ENCODE peak calls at places on chromosomes 7 and 10, in ten cellular contexts. V is brain microvascular endothelial cell, M is GM13976, C is heart left ventricle, Y is mammary epithelial cell, G is GM12865, P is omental fat pad, Z is nephron progenitor cell, D is bronchial epithelial cell, O is astrocyte of the spinal cord. W is an unnamed sample.

GRCh38 chr7:72326365-72326764 is 85.8 kb downstream of the CALN1 start:
- DNase-seq in V (no peak), G (no peak), Z (no peak), C (no peak), P (no peak), D (peak; percentile 33), M (no peak), Y (peak; percentile 11), O (no peak), W (no peak)

GRCh38 chr10:132242103-132242840 is 55.5 kb downstream of the DPYSL4 start:
- DNase-seq in O (no peak), V (no peak), P (no peak), M (no peak), Z (no peak), G (no peak), C (no peak), D (no peak), Y (no peak), W (no peak)

GRCh38 chr10:5195727-5196374 is 786 bp upstream of the AKR1C4 start:
- DNase-seq in Z (no peak), O (no peak), C (no peak), Y (no peak), V (no peak), G (no peak), M (no peak), P (no peak), D (no peak), W (no peak)

GRCh38 chr7:20350518-20350951 is 19.8 kb downstream of the ITGB8 start:
- DNase-seq in Y (no peak), V (no peak), G (no peak), C (no peak), O (peak; percentile 41), P (no peak), M (no peak), Z (no peak), D (no peak), W (no peak)

GRCh38 chr10:133264455-133264854 is 12.2 kb downstream of the ADAM8 start:
- DNase-seq in C (no peak), M (no peak), D (no peak), P (no peak), Y (no peak), O (no peak), V (no peak), G (no peak), Z (no peak), W (no peak)

GRCh38 chr10:71795248-71795647 is 21.9 kb upstream of the VSIR start:
- DNase-seq in V (peak; percentile 24), P (no peak), O (peak; percentile 19), C (no peak), M (no peak), D (peak; percentile 8), Y (no peak), Z (peak; percentile 78), G (no peak), W (no peak)

GRCh38 chr10:86953747-86954680 is 3.4 kb downstream of the MMRN2 start:
- DNase-seq in D (no peak), C (peak; percentile 85), G (no peak), Y (no peak), M (no peak), Z (peak; percentile 77), O (peak; percentile 53), P (no peak), V (peak; percentile 44), W (peak; percentile 93)

GRCh38 chr10:52578871-52579405 is 193.6 kb downstream of the MBL2 start:
- DNase-seq in C (no peak), O (peak; percentile 45), P (no peak), Y (no peak), G (no peak), Z (no peak), D (peak; percentile 41), V (peak; percentile 86), M (no peak), W (no peak)

GRCh38 chr10:78925800-78926319 is 142.9 kb upstream of the ZMIZ1 start:
- DNase-seq in M (no peak), G (no peak), V (peak; percentile 93), P (no peak), C (no peak), O (peak; percentile 92), Y (peak; percentile 97), Z (no peak), D (peak; percentile 98), W (no peak)

GRCh38 chr7:36852017-36852416 is 127.7 kb upstream of the AOAH start:
- DNase-seq in V (no peak), Z (no peak), Y (no peak), G (no peak), M (no peak), D (no peak), C (no peak), O (no peak), P (no peak), W (no peak)

GRCh38 chr7:66421830-66422229 is 206.9 kb upstream of the KCTD7 start:
- DNase-seq in Z (no peak), P (no peak), V (no peak), M (no peak), C (no peak), Y (no peak), O (no peak), D (no peak), G (no peak), W (no peak)

GRCh38 chr10:21160116-21160515 is 263.0 kb upstream of the NEBL start:
- DNase-seq in M (no peak), Y (no peak), P (no peak), C (no peak), G (no peak), V (no peak), O (no peak), Z (no peak), D (no peak), W (no peak)

GRCh38 chr7:51731086-51731485 is 414.5 kb upstream of the COBL start:
- DNase-seq in Z (no peak), Y (no peak), C (no peak), O (peak; percentile 5), D (no peak), P (no peak), G (no peak), V (no peak), M (no peak), W (no peak)

GRCh38 chr7:1951600-1951999 is 281.1 kb downstream of the MAD1L1 start:
- DNase-seq in Y (no peak), G (no peak), V (no peak), Z (no peak), C (no peak), D (no peak), P (no peak), M (no peak), O (no peak), W (no peak)

GRCh38 chr10:100983868-100984669 is 3.2 kb downstream of the MRPL43 start:
- DNase-seq in Z (no peak), Y (no peak), G (no peak), P (no peak), D (no peak), M (no peak), V (no peak), O (no peak), C (no peak), W (peak; percentile 68)

DNA sequence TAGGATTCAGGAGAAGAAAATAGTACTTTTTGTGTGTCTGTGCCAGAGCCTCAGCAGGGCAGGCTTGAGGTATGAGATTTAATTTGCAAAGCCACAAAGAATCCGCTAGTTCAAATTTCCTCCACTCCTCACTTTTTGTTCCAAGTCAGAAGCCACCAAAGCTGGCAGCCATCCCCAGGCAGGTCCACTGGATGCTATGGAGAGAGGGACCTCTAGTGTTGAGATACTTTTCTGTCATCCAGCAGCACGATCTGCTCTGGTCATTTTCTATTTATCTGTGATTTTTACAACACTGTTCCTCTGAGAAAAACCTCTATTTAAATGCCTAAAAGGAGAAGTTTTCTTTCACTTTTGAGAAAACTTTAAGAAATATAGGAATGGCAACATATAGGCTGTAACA is 147.9 kb upstream of the FRMD4A start:
- DNase-seq in P (no peak), V (peak; percentile 85), Z (peak; percentile 46), C (peak; percentile 65), G (peak; percentile 37), O (peak; percentile 91), M (peak; percentile 41), D (peak; percentile 37), Y (peak; percentile 47), W (no peak)
- TF ChIP-seq CTCF in P (no peak), V (peak; percentile 82), Z (peak; percentile 69), C (peak; percentile 64), G (peak; percentile 43), O (peak; percentile 77), M (no peak), D (peak; percentile 48), Y (peak; percentile 79), W (peak; percentile 17)

DNA sequence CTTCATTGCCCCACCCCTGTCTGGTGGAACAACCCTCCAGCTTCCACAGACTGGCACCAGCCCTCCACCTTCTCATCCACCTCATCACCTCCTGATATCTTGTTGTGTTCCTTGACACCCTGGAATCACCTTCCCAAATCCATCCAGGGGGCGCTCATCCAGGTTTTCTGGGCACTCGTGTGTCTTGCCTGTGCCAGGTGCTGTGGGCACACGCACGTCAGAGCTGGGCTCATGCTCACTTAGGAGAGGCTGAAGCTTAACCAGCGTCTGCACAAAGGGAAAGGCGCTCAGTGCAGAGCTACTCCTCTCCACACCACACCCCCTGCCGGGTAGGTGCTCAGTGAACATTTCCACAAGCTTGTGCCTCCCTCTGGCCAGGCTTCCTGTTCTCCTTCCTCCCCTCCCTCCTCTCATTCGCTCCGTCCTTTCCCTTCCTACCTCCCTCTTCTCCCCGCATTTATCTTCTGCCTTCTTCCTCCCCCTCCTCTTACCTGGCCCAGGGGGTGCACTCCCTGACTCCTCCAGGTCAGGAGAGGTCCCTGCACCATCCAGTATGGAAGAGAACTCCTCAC is 4.8 kb downstream of the ADCYAP1R1 start:
- DNase-seq in G (no peak), V (no peak), C (no peak), D (no peak), Z (no peak), M (no peak), P (no peak), Y (no peak), O (no peak), W (no peak)
- TF ChIP-seq CTCF in G (no peak), V (no peak), C (no peak), D (no peak), Z (no peak), M (no peak), P (no peak), Y (peak; percentile 15), O (no peak), W (no peak)

DNA sequence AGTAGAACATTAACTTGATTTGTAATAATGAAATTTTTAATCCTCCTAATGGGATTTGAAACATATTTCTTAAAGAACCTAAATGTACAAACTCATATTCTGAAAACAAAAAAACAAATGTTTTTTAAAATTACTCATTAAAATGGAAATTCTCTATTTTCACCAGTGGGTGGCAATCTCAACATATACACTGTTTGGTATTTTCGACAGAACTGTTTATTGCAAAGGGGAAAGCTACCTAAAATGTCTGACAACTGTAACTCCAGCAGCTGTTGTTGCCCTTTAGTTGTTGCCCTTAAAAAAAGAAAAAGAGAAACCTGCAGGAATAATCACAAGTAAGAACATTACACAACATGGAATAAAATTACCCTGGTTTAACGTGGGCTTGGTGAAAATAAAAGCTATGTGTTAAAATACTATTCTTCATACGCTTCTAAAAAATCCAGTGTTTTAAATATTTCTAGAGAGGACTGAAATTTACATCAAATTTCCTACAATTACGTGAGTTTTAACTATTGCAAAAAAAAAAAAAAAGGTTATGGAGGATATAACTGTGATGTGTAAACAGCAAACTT is 54.5 kb downstream of the COL1A2 start:
- DNase-seq in M (peak; percentile 29), C (no peak), O (peak; percentile 60), Y (peak; percentile 24), V (no peak), P (no peak), Z (no peak), D (peak; percentile 44), G (peak; percentile 60), W (no peak)
- TF ChIP-seq CTCF in M (no peak), C (peak; percentile 63), O (peak; percentile 48), Y (peak; percentile 65), V (peak; percentile 41), P (no peak), Z (peak; percentile 51), D (no peak), G (peak; percentile 39), W (peak; percentile 31)

GRCh38 chr10:93224005-93224779 is 150.5 kb downstream of the CYP26A1 start:
- DNase-seq in Y (no peak), Z (no peak), O (no peak), G (peak; percentile 31), D (no peak), V (no peak), C (no peak), P (no peak), M (no peak), W (no peak)
- TF ChIP-seq CTCF in Y (peak; percentile 51), Z (no peak), O (no peak), G (no peak), D (peak; percentile 23), V (peak; percentile 10), C (no peak), P (no peak), M (no peak), W (no peak)

W was measured in coronary artery.